ENCODE peak calls at places on chromosomes 1 and 21, in eight cellular contexts. M is heart left ventricle, O is uterus, X is body of pancreas, N is NB4, R is IMR-90, H is transverse colon, Z is right lobe of liver. W is an unnamed sample.

GRCh38 chr1:64133036-64133435 is 70.4 kb upstream of the UBE2U start:
- DNase-seq in H (no peak), N (no peak), X (peak), M (no peak), R (peak), O (no peak), Z (no peak), W (no peak)

GRCh38 chr21:38236232-38236631 is 20.6 kb upstream of the KCNJ15 start:
- DNase-seq in H (no peak), Z (no peak), N (no peak), R (no peak), O (no peak), X (no peak), M (no peak), W (no peak)

GRCh38 chr1:230090194-230090711 is 23.2 kb downstream of the GALNT2 start:
- DNase-seq in H (no peak), R (peak), Z (no peak), N (no peak), M (no peak), X (no peak), O (no peak), W (no peak)

GRCh38 chr1:16375521-16376359 is 8.7 kb downstream of the SZRD1 start:
- DNase-seq in O (no peak), M (no peak), H (no peak), Z (no peak), R (peak), N (no peak), X (no peak), W (no peak)

GRCh38 chr1:6922096-6922931 is 137.1 kb downstream of the CAMTA1 start:
- DNase-seq in Z (no peak), M (peak), H (peak), N (no peak), X (peak), R (peak), O (peak), W (no peak)

GRCh38 chr1:206608108-206608698 is 4.1 kb downstream of the EIF2D start:
- DNase-seq in X (peak), N (peak), O (no peak), H (peak), Z (no peak), R (peak), M (no peak), W (peak)

GRCh38 chr1:2356401-2356800 is 35.0 kb downstream of the MORN1 start:
- DNase-seq in H (no peak), M (no peak), Z (no peak), X (no peak), O (no peak), R (no peak), N (no peak), W (no peak)

GRCh38 chr1:94282143-94282711 is 44.8 kb upstream of the ARHGAP29 start:
- DNase-seq in M (no peak), N (no peak), H (no peak), O (no peak), R (no peak), Z (no peak), X (no peak), W (no peak)

GRCh38 chr1:248822148-248823032 is 3.3 kb downstream of the SH3BP5L start:
- DNase-seq in M (no peak), R (no peak), Z (no peak), X (peak), N (no peak), H (no peak), O (no peak), W (no peak)

GRCh38 chr1:88998716-88999115 is 6.3 kb upstream of the KYAT3 start:
- DNase-seq in Z (no peak), R (peak), O (no peak), X (peak), N (peak), H (no peak), M (no peak), W (peak)

GRCh38 chr1:244322791-244323521 is 128.8 kb downstream of the ADSS2 start:
- DNase-seq in O (peak), N (peak), R (peak), M (no peak), X (peak), Z (peak), H (no peak), W (peak)

GRCh38 chr1:154866995-154867795 is 2.9 kb downstream of the KCNN3 start:
- DNase-seq in M (no peak), H (peak), N (no peak), O (peak), R (peak), Z (no peak), X (no peak), W (peak)

GRCh38 chr1:165773324-165773965 is 4.8 kb upstream of the TMCO1 start:
- DNase-seq in R (peak), O (no peak), N (no peak), M (no peak), H (no peak), X (no peak), Z (no peak), W (no peak)

GRCh38 chr1:26429741-26430140 is 2.4 kb upstream of the DHDDS start:
- DNase-seq in X (no peak), M (no peak), N (no peak), H (no peak), R (no peak), O (no peak), Z (no peak), W (no peak)

GRCh38 chr1:50701706-50702317 is 258.3 kb downstream of the FAF1 start:
- DNase-seq in O (no peak), H (no peak), M (no peak), X (no peak), R (no peak), Z (no peak), N (no peak), W (no peak)

GRCh38 chr1:39947265-39947664 is 7.7 kb upstream of the MFSD2A start:
- DNase-seq in N (no peak), R (no peak), X (no peak), M (no peak), O (no peak), Z (no peak), H (no peak), W (no peak)

GRCh38 chr1:231603598-231604275 is 22.9 kb upstream of the DISC1 start:
- DNase-seq in R (peak), N (peak), O (peak), X (peak), M (no peak), Z (no peak), H (peak), W (peak)

GRCh38 chr1:59673575-59674467 is 140.9 kb upstream of the HOOK1 start:
- DNase-seq in O (peak), H (peak), M (no peak), X (peak), N (no peak), R (no peak), Z (peak), W (no peak)

GRCh38 chr1:59671066-59671952 is 143.4 kb upstream of the HOOK1 start:
- DNase-seq in X (no peak), M (no peak), R (no peak), O (no peak), H (no peak), N (no peak), Z (no peak), W (no peak)

GRCh38 chr1:59672851-59673574 is 141.7 kb upstream of the HOOK1 start:
- DNase-seq in H (no peak), O (no peak), Z (no peak), R (peak), X (peak), N (peak), M (no peak), W (no peak)

GRCh38 chr1:59671953-59672305 is 142.8 kb upstream of the HOOK1 start:
- DNase-seq in N (no peak), O (no peak), R (no peak), Z (no peak), M (no peak), X (no peak), H (no peak), W (no peak)

DNA sequence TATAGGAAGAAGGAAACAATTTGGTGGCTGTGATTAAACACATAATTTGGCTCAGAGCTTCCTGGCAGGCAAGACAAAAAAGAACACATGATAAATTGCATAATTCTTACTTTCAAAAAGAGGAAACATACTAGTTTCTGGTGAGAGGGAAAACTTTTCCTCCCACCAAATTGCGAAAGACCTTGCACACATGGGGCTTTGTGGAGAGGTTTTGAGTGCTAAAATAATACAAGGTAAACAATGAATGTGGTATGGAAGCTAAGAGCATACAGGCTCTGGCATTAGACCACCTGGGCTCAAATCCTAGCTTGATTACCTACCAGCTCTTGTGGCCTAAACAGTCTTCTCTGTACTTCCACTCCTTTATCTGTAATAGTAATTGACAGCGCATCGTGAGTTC is 140.1 kb upstream of the HOOK1 start:
- DNase-seq in O (peak), Z (peak), M (peak), H (peak), R (peak), N (peak), X (peak), W (no peak)
- TF ChIP-seq POLR2A in O (no peak), Z (no peak), M (no peak), H (no peak), R (no peak), N (no peak), X (no peak), W (no peak)

GRCh38 chr21:26798856-26799751 is 46.1 kb downstream of the ADAMTS1 start:
- DNase-seq in H (no peak), Z (no peak), O (no peak), X (no peak), M (no peak), N (no peak), R (peak), W (no peak)
- TF ChIP-seq POLR2A in H (no peak), Z (no peak), O (no peak), X (no peak), M (no peak), N (no peak), R (no peak), W (no peak)

DNA sequence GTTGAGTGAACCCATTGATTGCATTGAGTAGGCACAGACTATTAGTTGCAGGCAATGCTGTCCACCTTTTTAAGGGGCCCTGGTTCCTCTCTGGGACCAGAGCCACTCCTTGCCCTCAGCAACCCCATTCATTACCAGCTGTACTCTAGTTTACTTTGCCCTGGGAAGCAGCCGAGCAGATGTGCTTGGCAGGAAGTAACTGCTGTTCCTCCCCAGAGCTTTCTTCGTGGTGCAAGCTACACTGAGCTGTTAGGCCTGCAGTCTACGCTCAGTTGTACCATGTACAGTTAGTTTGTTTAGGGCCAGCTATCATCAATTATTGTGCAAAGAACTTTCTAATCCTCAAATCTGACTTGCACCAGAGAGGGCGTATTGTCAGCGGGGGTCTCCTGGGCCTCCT is 7.2 kb downstream of the ASCL5 start:
- DNase-seq in N (peak), X (no peak), R (no peak), H (no peak), M (no peak), O (no peak), Z (no peak), W (no peak)
- TF ChIP-seq POLR2A in N (no peak), X (no peak), R (no peak), H (no peak), M (no peak), O (no peak), Z (no peak), W (no peak)

GRCh38 chr1:168225476-168226190 is at the start of gene SFT2D2:
- DNase-seq in X (peak), H (peak), O (peak), Z (peak), N (peak), R (peak), M (peak), W (peak)
- TF ChIP-seq POLR2A in X (peak), H (peak), O (peak), Z (peak), N (peak), R (peak), M (no peak), W (no peak)

DNA sequence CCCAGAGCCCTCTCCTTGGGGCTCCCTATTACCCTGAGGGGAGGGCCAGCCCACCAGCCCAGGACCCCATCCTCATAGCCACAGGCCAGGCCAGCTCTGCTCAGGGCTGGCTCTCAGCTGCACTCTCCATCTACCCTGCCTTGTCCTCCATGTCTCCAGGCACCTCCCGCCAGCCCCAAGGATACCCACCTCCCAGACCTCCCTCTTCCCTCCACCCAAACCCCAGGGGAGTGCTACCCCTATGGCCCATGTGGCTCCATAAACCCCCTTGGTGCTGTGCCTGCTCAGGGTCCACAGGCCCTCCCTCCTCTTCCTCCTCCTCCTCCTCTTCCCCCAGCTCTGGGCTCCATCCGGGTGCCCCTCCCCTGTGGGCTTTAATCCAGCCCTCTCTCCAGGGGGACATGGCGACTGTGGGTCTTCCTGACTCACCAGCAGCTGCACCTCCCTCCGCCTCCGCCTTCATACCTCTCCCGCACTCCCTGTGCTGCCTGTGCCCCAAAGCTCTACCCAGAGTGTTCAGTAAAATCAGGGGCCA is 9.1 kb downstream of the YBEY start:
- DNase-seq in X (no peak), N (peak), O (no peak), H (no peak), R (peak), M (peak), Z (no peak), W (no peak)
- TF ChIP-seq POLR2A in X (no peak), N (no peak), O (no peak), H (no peak), R (no peak), M (no peak), Z (no peak), W (no peak)

GRCh38 chr1:160744287-160744857 is 5.3 kb downstream of the SLAMF7 start:
- DNase-seq in H (no peak), R (no peak), M (no peak), O (no peak), N (no peak), X (no peak), Z (no peak), W (no peak)

GRCh38 chr1:160741092-160741501 is 2.0 kb downstream of the SLAMF7 start:
- DNase-seq in H (no peak), R (no peak), Z (no peak), M (no peak), O (no peak), N (no peak), X (no peak), W (no peak)

GRCh38 chr1:160741597-160742348 is 2.7 kb downstream of the SLAMF7 start:
- DNase-seq in H (no peak), R (no peak), N (no peak), X (no peak), M (no peak), Z (no peak), O (no peak), W (no peak)

GRCh38 chr1:160743266-160743665 is 4.2 kb downstream of the SLAMF7 start:
- DNase-seq in X (no peak), Z (no peak), R (no peak), H (no peak), N (no peak), M (no peak), O (no peak), W (no peak)

DNA sequence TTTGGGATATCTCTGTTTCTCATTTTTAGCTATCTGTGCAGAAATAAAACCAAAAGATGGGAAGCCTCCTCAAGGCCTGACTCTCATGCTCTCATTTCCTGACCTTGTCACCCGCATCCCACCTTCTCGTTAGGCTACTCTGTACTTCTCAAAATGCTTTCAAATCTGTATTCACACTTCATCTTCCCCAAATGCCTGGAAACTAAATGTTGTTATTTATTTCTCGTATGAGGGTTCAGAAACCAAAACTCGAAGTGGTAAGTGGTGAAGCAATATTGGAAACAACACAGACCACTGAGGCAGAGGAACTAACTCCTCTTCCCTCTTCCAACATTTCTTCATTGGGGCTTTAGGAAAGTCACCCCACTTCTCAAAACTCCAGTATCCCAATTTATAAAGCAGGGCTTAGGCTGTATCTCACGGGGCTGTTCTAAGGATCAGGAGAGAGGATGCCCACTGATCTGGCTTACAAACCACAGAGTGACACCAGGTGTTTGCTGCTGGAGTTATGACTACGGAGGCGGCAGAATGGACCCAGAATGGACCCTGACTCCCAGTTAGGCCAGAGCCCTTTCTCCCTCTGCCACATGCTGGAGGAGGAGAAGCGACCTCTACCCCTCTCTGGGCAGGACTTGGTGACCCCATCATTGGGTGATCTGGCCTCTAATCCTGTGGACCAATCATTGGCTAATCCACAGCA is 3.5 kb downstream of the SLAMF7 start:
- DNase-seq in M (no peak), Z (no peak), N (no peak), R (no peak), X (no peak), O (no peak), H (no peak), W (no peak)
- TF ChIP-seq POLR2A in M (no peak), Z (no peak), N (no peak), R (no peak), X (no peak), O (no peak), H (no peak), W (no peak)

GRCh38 chr1:9735800-9736199 is 84.3 kb downstream of the PIK3CD start:
- DNase-seq in N (no peak), R (no peak), O (no peak), X (no peak), Z (no peak), H (no peak), M (no peak), W (no peak)

GRCh38 chr1:9731561-9731960 is 80.0 kb downstream of the PIK3CD start:
- DNase-seq in Z (no peak), R (no peak), N (no peak), X (no peak), M (no peak), H (no peak), O (no peak), W (no peak)

GRCh38 chr1:9732123-9732971 is 80.8 kb downstream of the PIK3CD start:
- DNase-seq in H (no peak), N (peak), X (no peak), Z (no peak), R (no peak), O (no peak), M (no peak), W (no peak)

GRCh38 chr1:9731051-9731537 is 79.6 kb downstream of the PIK3CD start:
- DNase-seq in H (no peak), R (no peak), M (no peak), N (no peak), X (no peak), O (no peak), Z (no peak), W (no peak)

GRCh38 chr1:9733160-9733789 is 81.7 kb downstream of the PIK3CD start:
- DNase-seq in X (no peak), Z (no peak), M (no peak), R (no peak), O (no peak), N (no peak), H (no peak), W (no peak)
- TF ChIP-seq POLR2A in X (no peak), Z (no peak), M (no peak), R (no peak), O (no peak), N (no peak), H (no peak), W (no peak)

GRCh38 chr1:109910123-109910962 is at the start of gene CSF1:
- DNase-seq in R (peak), Z (peak), H (peak), N (peak), X (peak), M (peak), O (peak), W (peak)
- TF ChIP-seq POLR2A in R (peak), Z (peak), H (peak), N (no peak), X (peak), M (no peak), O (peak), W (no peak)

GRCh38 chr1:159960721-159961381 is 6.8 kb upstream of the SLAMF9 start:
- DNase-seq in X (peak), N (no peak), H (peak), Z (no peak), O (no peak), M (no peak), R (peak), W (no peak)
- TF ChIP-seq POLR2A in X (no peak), N (no peak), H (no peak), Z (no peak), O (no peak), M (no peak), R (no peak), W (no peak)

GRCh38 chr1:187236676-187237075 is 407.9 kb downstream of the PLA2G4A start:
- DNase-seq in O (no peak), Z (no peak), N (no peak), M (no peak), R (no peak), H (no peak), X (no peak), W (no peak)
- TF ChIP-seq POLR2A in O (no peak), Z (no peak), N (no peak), M (no peak), R (no peak), H (no peak), X (no peak), W (no peak)